ENCODE peak calls at places on chromosomes 13 and 19, in four cellular contexts. One of them, this sample, is unnamed.
A peak's percentile ranks its signal among the peaks of the same experiment; 100 is the strongest.

GRCh38 chr13:39840201-39840600 is 184.7 kb downstream of the COG6 start:
- DNase-seq in HepG2: no peak
- DNase-seq in H1: no peak
- DNase-seq in GM12878: no peak
- DNase-seq in this sample: no peak

GRCh38 chr13:89279374-89279773 is 1608.2 kb downstream of the SLITRK5 start:
- DNase-seq in H1: no peak
- DNase-seq in HepG2: no peak
- DNase-seq in GM12878: no peak
- DNase-seq in this sample: no peak

GRCh38 chr13:48808689-48809088 is 155.0 kb downstream of the CYSLTR2 start:
- DNase-seq in H1: no peak
- DNase-seq in HepG2: peak; percentile 35
- DNase-seq in GM12878: no peak
- DNase-seq in this sample: no peak

GRCh38 chr19:42253245-42254082 is 1.5 kb downstream of the ERF start:
- DNase-seq in GM12878: no peak
- DNase-seq in HepG2: peak; percentile 59
- DNase-seq in H1: peak; percentile 81
- DNase-seq in this sample: no peak

GRCh38 chr19:34066007-34066656 is 106.2 kb upstream of the LSM14A start:
- DNase-seq in HepG2: no peak
- DNase-seq in GM12878: no peak
- DNase-seq in H1: no peak
- DNase-seq in this sample: no peak

GRCh38 chr19:10872551-10873107 is 1.3 kb downstream of the CARM1 start:
- DNase-seq in H1: no peak
- DNase-seq in HepG2: no peak
- DNase-seq in GM12878: no peak
- DNase-seq in this sample: no peak

GRCh38 chr13:34750078-34750703 is 191.9 kb upstream of the NBEA start:
- DNase-seq in GM12878: no peak
- DNase-seq in H1: peak; percentile 66
- DNase-seq in HepG2: no peak
- DNase-seq in this sample: no peak

GRCh38 chr13:39023761-39024160 is 14.1 kb downstream of the PROSER1 start:
- DNase-seq in H1: no peak
- DNase-seq in GM12878: no peak
- DNase-seq in HepG2: no peak
- DNase-seq in this sample: no peak

GRCh38 chr19:52602931-52603330 is 32.8 kb downstream of the ZNF701 start:
- DNase-seq in HepG2: no peak
- DNase-seq in GM12878: no peak
- DNase-seq in H1: no peak
- DNase-seq in this sample: no peak

GRCh38 chr13:113371061-113371460 is 7.1 kb upstream of the GRTP1 start:
- DNase-seq in GM12878: no peak
- DNase-seq in HepG2: no peak
- DNase-seq in H1: peak; percentile 42
- DNase-seq in this sample: no peak

GRCh38 chr19:48487944-48488343 is 18.8 kb downstream of the CYTH2 start:
- DNase-seq in H1: no peak
- DNase-seq in HepG2: peak; percentile 37
- DNase-seq in GM12878: no peak
- DNase-seq in this sample: no peak

GRCh38 chr13:23365652-23366051 is 67.8 kb downstream of the SACS start:
- DNase-seq in GM12878: no peak
- DNase-seq in H1: no peak
- DNase-seq in HepG2: no peak
- DNase-seq in this sample: no peak

GRCh38 chr13:92806215-92806614 is 420.4 kb upstream of the GPC6 start:
- DNase-seq in H1: no peak
- DNase-seq in GM12878: no peak
- DNase-seq in HepG2: no peak
- DNase-seq in this sample: no peak

GRCh38 chr13:24187185-24187584 is 26.7 kb downstream of the SPATA13 start:
- DNase-seq in HepG2: no peak
- DNase-seq in H1: no peak
- DNase-seq in GM12878: no peak
- DNase-seq in this sample: no peak

GRCh38 chr19:12484011-12484370 is 625 bp downstream of the ZNF709 start:
- DNase-seq in HepG2: no peak
- DNase-seq in H1: no peak
- DNase-seq in GM12878: no peak
- DNase-seq in this sample: no peak

GRCh38 chr19:42092350-42092749 is 16.4 kb downstream of the ZNF574 start:
- DNase-seq in H1: peak; percentile 78
- DNase-seq in GM12878: no peak
- DNase-seq in HepG2: no peak
- DNase-seq in this sample: no peak

GRCh38 chr13:51541809-51542258 is 42.4 kb upstream of the WDFY2 start:
- DNase-seq in H1: no peak
- DNase-seq in HepG2: no peak
- DNase-seq in GM12878: no peak
- DNase-seq in this sample: no peak

GRCh38 chr13:51240178-51240577 is 18.0 kb downstream of the FAM124A start:
- DNase-seq in GM12878: no peak
- DNase-seq in H1: peak; percentile 4
- DNase-seq in HepG2: no peak
- DNase-seq in this sample: no peak

GRCh38 chr13:25292301-25292700 is 5.0 kb upstream of the MTMR6 start:
- DNase-seq in H1: no peak
- DNase-seq in HepG2: no peak
- DNase-seq in GM12878: no peak
- DNase-seq in this sample: no peak

GRCh38 chr13:40895715-40896184 is 106.3 kb downstream of the SLC25A15 start:
- DNase-seq in GM12878: no peak
- DNase-seq in HepG2: peak; percentile 94
- DNase-seq in H1: no peak
- DNase-seq in this sample: no peak

GRCh38 chr13:28640861-28641599 is 17.9 kb upstream of the POMP start:
- DNase-seq in GM12878: no peak
- DNase-seq in H1: no peak
- DNase-seq in HepG2: no peak
- DNase-seq in this sample: no peak

GRCh38 chr13:46860734-46861133 is 36.1 kb downstream of the HTR2A start:
- DNase-seq in GM12878: no peak
- DNase-seq in H1: no peak
- DNase-seq in HepG2: no peak
- DNase-seq in this sample: no peak

GRCh38 chr19:14267224-14267741 is 61.3 kb upstream of the ADGRL1 start:
- DNase-seq in H1: no peak
- DNase-seq in GM12878: no peak
- DNase-seq in HepG2: no peak
- DNase-seq in this sample: no peak

GRCh38 chr13:41457589-41458186 is 338 bp downstream of the RGCC start:
- DNase-seq in H1: peak; percentile 62
- DNase-seq in GM12878: no peak
- DNase-seq in HepG2: no peak
- DNase-seq in this sample: no peak

GRCh38 chr13:98641075-98641474 is 64.2 kb upstream of the STK24 start:
- DNase-seq in HepG2: no peak
- DNase-seq in GM12878: no peak
- DNase-seq in H1: no peak
- DNase-seq in this sample: no peak

GRCh38 chr19:35344511-35345031 is 3.1 kb upstream of the FFAR1 start:
- DNase-seq in GM12878: no peak
- DNase-seq in H1: peak; percentile 35
- DNase-seq in HepG2: no peak
- DNase-seq in this sample: no peak

GRCh38 chr19:54114340-54114826 is 1.1 kb downstream of the TFPT start:
- DNase-seq in GM12878: no peak
- DNase-seq in H1: peak; percentile 49
- DNase-seq in HepG2: no peak
- DNase-seq in this sample: no peak

GRCh38 chr13:94558721-94559120 is 37.2 kb downstream of the TGDS start:
- DNase-seq in H1: no peak
- DNase-seq in GM12878: no peak
- DNase-seq in HepG2: no peak
- DNase-seq in this sample: no peak

GRCh38 chr13:112696869-112697465 is 7.1 kb downstream of the ATP11A start:
- DNase-seq in HepG2: no peak
- DNase-seq in H1: no peak
- DNase-seq in GM12878: no peak
- DNase-seq in this sample: no peak

GRCh38 chr19:41993612-41994483 is at the start of gene ATP1A3:
- DNase-seq in H1: peak; percentile 88
- DNase-seq in GM12878: no peak
- DNase-seq in HepG2: no peak
- DNase-seq in this sample: peak; percentile 28

GRCh38 chr13:19633340-19634128 is at the start of gene MPHOSPH8:
- DNase-seq in HepG2: peak; percentile 88
- DNase-seq in H1: peak; percentile 95
- DNase-seq in GM12878: peak; percentile 84
- DNase-seq in this sample: peak; percentile 83

GRCh38 chr13:51323824-51324511 is 15.5 kb upstream of the SERPINE3 start:
- DNase-seq in GM12878: no peak
- DNase-seq in HepG2: no peak
- DNase-seq in H1: no peak
- DNase-seq in this sample: no peak

GRCh38 chr19:38792250-38793111 is 3.5 kb downstream of the LGALS7B start:
- DNase-seq in GM12878: no peak
- DNase-seq in HepG2: no peak
- DNase-seq in H1: peak; percentile 70
- DNase-seq in this sample: no peak

GRCh38 chr13:60617863-60618733 is 221.1 kb downstream of the TDRD3 start:
- DNase-seq in GM12878: no peak
- DNase-seq in HepG2: peak; percentile 32
- DNase-seq in H1: peak; percentile 54
- DNase-seq in this sample: peak; percentile 27

GRCh38 chr19:29211562-29212416 is 1.2 kb downstream of the UQCRFS1 start:
- DNase-seq in H1: no peak
- DNase-seq in GM12878: no peak
- DNase-seq in HepG2: peak; percentile 7
- DNase-seq in this sample: no peak
- H3K9ac ChIP-seq in H1: peak overlapping the region; percentile 99
- H3K9ac ChIP-seq in GM12878: peak overlapping the region; percentile 98
- H3K9ac ChIP-seq in HepG2: peak overlapping the region; percentile 99
- H3K9ac ChIP-seq in this sample: peak overlapping the region; percentile 94

DNA sequence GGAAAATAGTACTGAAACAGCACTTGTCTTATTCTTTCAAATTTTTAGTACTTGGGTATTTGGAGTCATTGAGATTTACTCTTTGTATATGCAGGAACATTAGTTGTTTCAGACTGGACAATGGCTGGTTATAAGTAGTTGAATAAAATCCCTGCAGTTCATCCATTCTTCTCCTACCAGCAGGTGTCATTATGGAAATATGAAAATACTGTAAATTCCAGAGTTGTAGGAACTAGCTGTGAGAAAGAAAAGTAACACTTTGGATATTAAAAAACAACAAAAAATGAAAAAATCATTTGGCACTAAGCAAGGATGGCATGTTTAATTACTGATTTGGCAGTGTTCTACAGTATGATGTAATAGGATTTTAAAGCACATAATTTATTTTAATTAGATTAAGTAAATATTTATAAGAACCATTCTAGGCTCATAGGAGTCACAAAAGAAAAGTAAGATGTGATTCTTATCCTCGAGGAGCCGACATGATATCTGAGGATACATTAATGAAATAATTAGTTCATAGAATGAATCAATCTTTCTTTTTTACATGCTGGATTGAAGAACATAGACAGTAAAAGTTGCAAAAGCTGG is 155.3 kb downstream of the KCNRG start:
- DNase-seq in H1: no peak
- DNase-seq in GM12878: no peak
- DNase-seq in HepG2: no peak
- DNase-seq in this sample: no peak
- TF ChIP-seq SUZ12 in H1: no peak
- TF ChIP-seq SUZ12 in GM12878: no peak
- TF ChIP-seq SUZ12 in HepG2: no peak
- TF ChIP-seq SUZ12 in this sample: no peak

GRCh38 chr19:4473011-4473410 is 914 bp downstream of the HDGFL2 start:
- DNase-seq in GM12878: no peak
- DNase-seq in HepG2: no peak
- DNase-seq in H1: no peak
- DNase-seq in this sample: no peak

GRCh38 chr19:4474504-4475136 is 2.5 kb downstream of the HDGFL2 start:
- DNase-seq in GM12878: no peak
- DNase-seq in HepG2: no peak
- DNase-seq in H1: peak; percentile 79
- DNase-seq in this sample: peak; percentile 68

GRCh38 chr19:4473708-4474503 is 1.8 kb downstream of the HDGFL2 start:
- DNase-seq in HepG2: no peak
- DNase-seq in H1: peak; percentile 52
- DNase-seq in GM12878: no peak
- DNase-seq in this sample: no peak

GRCh38 chr19:4472174-4472974 is at the start of gene HDGFL2:
- DNase-seq in HepG2: no peak
- DNase-seq in H1: no peak
- DNase-seq in GM12878: no peak
- DNase-seq in this sample: no peak

DNA sequence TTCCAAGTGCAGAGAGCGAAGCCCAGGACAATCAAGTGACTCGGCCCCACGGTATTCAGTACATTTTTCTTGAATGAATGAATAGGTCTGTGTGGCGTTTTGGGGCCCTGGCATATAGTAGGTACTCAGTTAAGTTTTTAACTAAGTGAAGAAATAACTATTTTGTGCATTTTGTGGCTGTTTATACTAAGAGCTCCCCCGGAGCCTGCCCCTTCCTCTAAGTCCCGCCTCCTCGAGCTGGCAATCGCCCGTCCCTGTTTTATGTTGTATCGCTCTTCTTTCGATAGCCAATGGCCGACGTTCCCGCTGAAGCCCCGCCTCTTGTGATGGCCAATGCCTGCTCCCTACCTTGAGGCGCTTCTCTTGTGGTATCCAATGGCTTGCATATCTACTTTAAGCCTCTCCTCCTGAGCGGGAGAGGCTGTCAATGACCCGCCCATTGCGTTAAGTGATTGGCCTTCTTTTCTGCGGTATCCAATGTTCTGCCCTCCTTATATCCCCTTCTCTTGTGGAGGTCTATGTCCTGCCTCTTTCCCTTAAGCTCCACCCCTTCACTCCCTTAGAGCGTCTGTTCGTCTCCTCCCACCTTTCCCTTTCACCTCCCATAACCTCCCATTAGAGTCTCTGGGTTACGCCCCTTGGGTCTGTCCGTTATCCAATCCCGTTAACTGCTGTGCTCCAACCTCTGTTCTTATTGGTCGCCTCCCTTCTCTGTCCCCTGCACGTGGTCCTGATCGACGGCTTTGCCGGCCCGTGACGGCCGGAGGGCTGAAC is 510 bp upstream of the HDGFL2 start:
- DNase-seq in HepG2: peak; percentile 100
- DNase-seq in H1: peak; percentile 92
- DNase-seq in GM12878: peak; percentile 100
- DNase-seq in this sample: peak; percentile 99
- H3K9ac ChIP-seq in HepG2: peak overlapping the region; percentile 78
- H3K9ac ChIP-seq in H1: peak overlapping the region; percentile 82
- H3K9ac ChIP-seq in GM12878: peak overlapping the region; percentile 89
- H3K9ac ChIP-seq in this sample: peak overlapping the region; percentile 79

DNA sequence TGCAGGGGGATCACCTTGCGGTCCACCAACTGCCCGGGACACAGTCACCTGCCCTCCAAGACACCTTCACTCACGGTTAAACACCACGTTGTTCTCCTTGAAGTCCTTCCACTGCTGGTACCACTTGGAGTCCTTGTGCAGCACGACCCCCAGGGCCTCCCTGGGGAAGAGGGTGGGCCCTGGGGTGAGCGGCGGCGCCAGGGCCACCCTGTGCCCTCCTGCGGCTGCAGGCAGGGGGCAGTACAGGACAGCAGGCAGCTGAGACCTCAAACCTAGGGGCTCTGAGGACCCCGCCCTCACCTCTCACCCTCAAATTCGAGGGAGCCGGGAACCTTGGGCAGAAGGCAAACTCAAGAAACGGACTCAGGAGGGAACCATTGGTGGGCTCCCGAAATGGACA is 7.5 kb upstream of the CTXN1 start:
- DNase-seq in HepG2: no peak
- DNase-seq in H1: no peak
- DNase-seq in GM12878: no peak
- DNase-seq in this sample: no peak
- TF ChIP-seq SUZ12 in HepG2: no peak
- TF ChIP-seq SUZ12 in H1: no peak
- TF ChIP-seq SUZ12 in GM12878: no peak
- TF ChIP-seq SUZ12 in this sample: no peak